ENCODE peak calls at places on chromosomes 13 and 19, in four cellular contexts. L is heart right ventricle, Z is astrocyte, F is breast epithelium. A is an unnamed sample. For H3K36me3, the result is how much of the 10 kb centered on the place peaks cover.

GRCh38 chr19:41844601-41845000 is at the start of gene LYPD4:
- DNase-seq in F (no peak), L (no peak), Z (no peak), A (no peak)

GRCh38 chr13:21663197-21663596 is 7.7 kb upstream of the FGF9 start:
- DNase-seq in Z (no peak), F (no peak), L (no peak), A (no peak)

GRCh38 chr19:47514869-47515588 is at the start of gene NAPA:
- DNase-seq in F (peak), L (peak), Z (peak), A (peak)

GRCh38 chr13:95607363-95607762 is 37.1 kb downstream of the DZIP1 start:
- DNase-seq in Z (peak), L (no peak), F (no peak), A (no peak)

GRCh38 chr19:18460313-18460712 is 22.4 kb upstream of the ISYNA1 start:
- DNase-seq in Z (peak), F (no peak), L (peak), A (peak)

GRCh38 chr19:38869836-38870607 is 8.1 kb downstream of the RINL start:
- DNase-seq in F (peak), Z (no peak), L (peak), A (peak)

GRCh38 chr19:40257096-40257517 is 28.0 kb downstream of the AKT2 start:
- DNase-seq in F (peak), Z (no peak), L (peak), A (no peak)

GRCh38 chr19:13275016-13275722 is 125.0 kb downstream of the IER2 start:
- DNase-seq in Z (no peak), F (no peak), L (no peak), A (no peak)

GRCh38 chr13:24747248-24748151 is 16.5 kb upstream of the RNF17 start:
- DNase-seq in L (no peak), F (no peak), Z (peak), A (no peak)

GRCh38 chr19:32622002-32622401 is 41.0 kb downstream of the PDCD5 start:
- DNase-seq in Z (no peak), L (no peak), F (no peak), A (no peak)
- H3K36me3 ChIP-seq in Z (under half), L (half or more), F (under half), A (half or more)

GRCh38 chr13:32385369-32385768 is 42.6 kb downstream of the N4BP2L1 start:
- DNase-seq in F (no peak), L (no peak), Z (no peak), A (no peak)

GRCh38 chr13:32391101-32391620 is 36.8 kb downstream of the N4BP2L1 start:
- DNase-seq in Z (no peak), F (no peak), L (no peak), A (no peak)

GRCh38 chr13:32390484-32390883 is 37.4 kb downstream of the N4BP2L1 start:
- DNase-seq in Z (no peak), F (no peak), L (no peak), A (no peak)

GRCh38 chr13:32384702-32385101 is 43.2 kb downstream of the N4BP2L1 start:
- DNase-seq in F (peak), Z (no peak), L (no peak), A (no peak)

GRCh38 chr13:32390048-32390447 is 37.9 kb downstream of the N4BP2L1 start:
- DNase-seq in F (no peak), Z (no peak), L (no peak), A (no peak)
- H3K4me3 ChIP-seq in F (no peak), Z (no peak), L (no peak), A (no peak)

DNA sequence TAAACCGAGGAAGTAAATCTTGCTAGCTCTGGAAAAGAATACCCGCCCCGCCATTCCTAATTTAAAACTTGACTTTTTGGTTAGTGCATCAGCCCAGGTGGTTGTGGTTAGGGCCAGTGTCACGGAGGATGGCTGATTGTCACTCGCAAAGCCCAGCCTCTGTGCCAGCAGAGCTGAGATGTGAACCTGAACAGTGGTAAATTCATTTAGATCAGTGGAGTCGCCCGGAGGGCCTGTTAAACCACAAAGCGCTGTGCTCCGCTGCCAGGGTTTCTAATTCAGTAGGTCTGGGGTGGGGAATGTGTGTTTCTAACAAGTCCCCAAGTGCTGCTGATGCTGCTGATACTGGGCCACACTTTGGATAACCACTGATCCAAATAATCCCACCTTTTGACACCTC is 425.3 kb downstream of the DCT start:
- DNase-seq in F (no peak), Z (no peak), L (no peak), A (no peak)
- H3K27ac ChIP-seq in F (no peak), Z (no peak), L (no peak), A (no peak)

GRCh38 chr13:102863590-102863989 is 17.8 kb downstream of the ERCC5 start:
- DNase-seq in L (peak), Z (no peak), F (no peak), A (no peak)
- H3K36me3 ChIP-seq in L (half or more), Z (half or more), F (under half), A (half or more)

DNA sequence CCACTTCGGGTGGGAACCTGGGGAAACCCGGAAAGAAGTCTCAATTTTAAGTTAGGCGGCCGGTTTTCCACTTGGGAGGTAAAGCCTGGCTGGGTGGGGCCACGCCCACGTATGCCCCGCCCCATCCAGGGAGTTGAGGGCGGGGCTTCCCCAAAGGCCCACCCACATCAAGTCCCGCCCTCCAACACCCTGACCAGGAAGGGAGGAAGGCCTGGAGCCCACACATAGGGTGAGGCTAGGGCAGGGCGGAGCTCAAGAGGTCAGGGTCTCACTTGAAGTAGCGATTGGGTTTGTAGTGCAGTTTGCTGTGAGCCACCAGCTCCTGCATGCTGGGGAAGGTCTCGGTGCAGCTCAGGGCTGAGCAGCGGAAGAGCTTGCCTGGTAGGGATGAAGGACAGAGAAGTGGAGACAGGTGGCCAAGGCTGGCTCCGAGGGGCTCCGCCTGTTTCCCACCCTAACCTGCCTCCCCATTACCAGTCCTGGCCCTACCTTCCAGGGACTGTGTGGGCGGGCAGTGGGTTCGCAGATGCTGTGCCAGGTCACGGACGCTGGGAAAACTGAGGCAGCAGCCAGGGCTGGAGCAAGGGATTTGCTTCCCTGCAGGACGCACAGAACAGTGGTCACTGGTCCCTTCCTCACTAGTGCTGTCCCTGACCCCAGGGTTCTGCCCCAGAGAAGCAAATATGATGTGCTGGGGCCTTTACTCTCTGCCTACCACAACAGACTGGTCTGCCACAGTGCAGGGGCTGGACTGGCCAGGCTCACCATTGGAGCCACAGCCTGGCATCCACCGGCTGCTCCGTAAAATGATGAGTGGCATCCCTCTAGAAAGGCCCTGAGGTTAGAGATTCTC is 1.6 kb downstream of the ZNF414 start:
- DNase-seq in Z (no peak), F (no peak), L (no peak), A (no peak)
- H3K4me3 ChIP-seq in Z (no peak), F (peak), L (peak), A (no peak)

GRCh38 chr19:9819590-9819898 is 665 bp upstream of the FBXL12 start:
- DNase-seq in F (no peak), Z (no peak), L (no peak), A (no peak)
- H3K27ac ChIP-seq in F (peak), Z (no peak), L (peak), A (peak)

GRCh38 chr19:16853066-16853465 is 23.9 kb downstream of the SIN3B start:
- DNase-seq in F (no peak), L (no peak), Z (no peak), A (no peak)
- H3K36me3 ChIP-seq in F (under half), L (half or more), Z (under half), A (half or more)